ENCODE peak calls at places on chromosome 22, in ten cellular contexts. One of them, this sample, is unnamed.

GRCh38 chr22:37333724-37334460 is 51.6 kb downstream of the CYTH4 start:
- DNase-seq in lower lobe of right lung: no peak
- DNase-seq in stimulated activated CD8-positive, alpha-beta memory T cell treated with anti-CD3 and anti-CD28 coated beads, Interleukin-15, amount 100 ng/mL, for 1 hour: no peak
- DNase-seq in nucleus accumbens: no peak
- DNase-seq in right lobe of liver: no peak
- DNase-seq in Kasumi-1: no peak
- DNase-seq in uterus: no peak
- DNase-seq in NCI-H774: no peak
- DNase-seq in T-helper 17 cell: no peak
- DNase-seq in COLO829: no peak
- DNase-seq in this sample: no peak

GRCh38 chr22:19799322-19800190 is 39.0 kb downstream of the TBX1 start:
- DNase-seq in lower lobe of right lung: peak; percentile 41
- DNase-seq in COLO829: no peak
- DNase-seq in stimulated activated CD8-positive, alpha-beta memory T cell treated with anti-CD3 and anti-CD28 coated beads, Interleukin-15, amount 100 ng/mL, for 1 hour: no peak
- DNase-seq in uterus: peak; percentile 90
- DNase-seq in Kasumi-1: no peak
- DNase-seq in right lobe of liver: no peak
- DNase-seq in NCI-H774: no peak
- DNase-seq in T-helper 17 cell: no peak
- DNase-seq in nucleus accumbens: no peak
- DNase-seq in this sample: no peak

GRCh38 chr22:42719133-42719532 is 1.5 kb downstream of the A4GALT start:
- DNase-seq in uterus: no peak
- DNase-seq in T-helper 17 cell: no peak
- DNase-seq in stimulated activated CD8-positive, alpha-beta memory T cell treated with anti-CD3 and anti-CD28 coated beads, Interleukin-15, amount 100 ng/mL, for 1 hour: no peak
- DNase-seq in right lobe of liver: no peak
- DNase-seq in Kasumi-1: no peak
- DNase-seq in NCI-H774: no peak
- DNase-seq in COLO829: no peak
- DNase-seq in lower lobe of right lung: no peak
- DNase-seq in nucleus accumbens: no peak
- DNase-seq in this sample: no peak

GRCh38 chr22:37179126-37179470 is 8.9 kb downstream of the C1QTNF6 start:
- DNase-seq in stimulated activated CD8-positive, alpha-beta memory T cell treated with anti-CD3 and anti-CD28 coated beads, Interleukin-15, amount 100 ng/mL, for 1 hour: no peak
- DNase-seq in uterus: no peak
- DNase-seq in NCI-H774: no peak
- DNase-seq in Kasumi-1: no peak
- DNase-seq in lower lobe of right lung: no peak
- DNase-seq in nucleus accumbens: no peak
- DNase-seq in right lobe of liver: no peak
- DNase-seq in T-helper 17 cell: no peak
- DNase-seq in COLO829: no peak
- DNase-seq in this sample: no peak

GRCh38 chr22:43862074-43862881 is at the start of gene SULT4A1:
- DNase-seq in right lobe of liver: no peak
- DNase-seq in NCI-H774: peak; percentile 52
- DNase-seq in T-helper 17 cell: no peak
- DNase-seq in nucleus accumbens: peak; percentile 21
- DNase-seq in Kasumi-1: no peak
- DNase-seq in stimulated activated CD8-positive, alpha-beta memory T cell treated with anti-CD3 and anti-CD28 coated beads, Interleukin-15, amount 100 ng/mL, for 1 hour: no peak
- DNase-seq in lower lobe of right lung: no peak
- DNase-seq in COLO829: no peak
- DNase-seq in uterus: no peak
- DNase-seq in this sample: peak; percentile 58

GRCh38 chr22:26460202-26460601 is 23.4 kb downstream of the HPS4 start:
- DNase-seq in COLO829: no peak
- DNase-seq in nucleus accumbens: no peak
- DNase-seq in Kasumi-1: no peak
- DNase-seq in uterus: no peak
- DNase-seq in NCI-H774: no peak
- DNase-seq in right lobe of liver: no peak
- DNase-seq in stimulated activated CD8-positive, alpha-beta memory T cell treated with anti-CD3 and anti-CD28 coated beads, Interleukin-15, amount 100 ng/mL, for 1 hour: no peak
- DNase-seq in lower lobe of right lung: no peak
- DNase-seq in T-helper 17 cell: no peak
- DNase-seq in this sample: no peak

GRCh38 chr22:47801541-47802245 is 1039.2 kb downstream of the TBC1D22A start:
- DNase-seq in uterus: no peak
- DNase-seq in stimulated activated CD8-positive, alpha-beta memory T cell treated with anti-CD3 and anti-CD28 coated beads, Interleukin-15, amount 100 ng/mL, for 1 hour: no peak
- DNase-seq in nucleus accumbens: no peak
- DNase-seq in COLO829: no peak
- DNase-seq in T-helper 17 cell: no peak
- DNase-seq in Kasumi-1: no peak
- DNase-seq in lower lobe of right lung: no peak
- DNase-seq in NCI-H774: no peak
- DNase-seq in right lobe of liver: no peak
- DNase-seq in this sample: no peak

GRCh38 chr22:50628543-50629134 is 687 bp upstream of the ARSA start:
- DNase-seq in NCI-H774: no peak
- DNase-seq in nucleus accumbens: no peak
- DNase-seq in T-helper 17 cell: no peak
- DNase-seq in lower lobe of right lung: no peak
- DNase-seq in stimulated activated CD8-positive, alpha-beta memory T cell treated with anti-CD3 and anti-CD28 coated beads, Interleukin-15, amount 100 ng/mL, for 1 hour: no peak
- DNase-seq in COLO829: no peak
- DNase-seq in uterus: no peak
- DNase-seq in right lobe of liver: no peak
- DNase-seq in Kasumi-1: no peak
- DNase-seq in this sample: no peak

GRCh38 chr22:43859621-43860020 is 2.7 kb downstream of the SULT4A1 start:
- DNase-seq in Kasumi-1: no peak
- DNase-seq in T-helper 17 cell: no peak
- DNase-seq in lower lobe of right lung: no peak
- DNase-seq in nucleus accumbens: no peak
- DNase-seq in COLO829: no peak
- DNase-seq in uterus: no peak
- DNase-seq in stimulated activated CD8-positive, alpha-beta memory T cell treated with anti-CD3 and anti-CD28 coated beads, Interleukin-15, amount 100 ng/mL, for 1 hour: no peak
- DNase-seq in NCI-H774: no peak
- DNase-seq in right lobe of liver: no peak
- DNase-seq in this sample: no peak

GRCh38 chr22:45572444-45572843 is 69.8 kb downstream of the FBLN1 start:
- DNase-seq in Kasumi-1: no peak
- DNase-seq in NCI-H774: no peak
- DNase-seq in COLO829: no peak
- DNase-seq in uterus: no peak
- DNase-seq in nucleus accumbens: no peak
- DNase-seq in lower lobe of right lung: no peak
- DNase-seq in right lobe of liver: no peak
- DNase-seq in stimulated activated CD8-positive, alpha-beta memory T cell treated with anti-CD3 and anti-CD28 coated beads, Interleukin-15, amount 100 ng/mL, for 1 hour: no peak
- DNase-seq in T-helper 17 cell: no peak
- DNase-seq in this sample: no peak

This sample was measured in SK-MEL-5.